ENCODE peak calls at places on chromosome 14, in five cellular contexts. C, H, Y, Z and B are unnamed samples. For H3K4me1, the result is how much of the 10 kb centered on the place peaks cover.

GRCh38 chr14:35403085-35403396 is 1.5 kb downstream of the NFKBIA start:
- DNase-seq in C (no peak), H (peak), Y (no peak), Z (peak), B (no peak)

GRCh38 chr14:33914676-33915516 is 36.0 kb downstream of the EGLN3 start:
- DNase-seq in C (no peak), H (no peak), Y (no peak), Z (no peak), B (peak)

GRCh38 chr14:96754845-96755184 is 42.4 kb upstream of the VRK1 start:
- DNase-seq in C (peak), H (peak), Y (no peak), Z (no peak), B (no peak)

GRCh38 chr14:70642313-70643235 is 858 bp downstream of the TTC9 start:
- DNase-seq in C (peak), H (no peak), Y (peak), Z (peak), B (no peak)

GRCh38 chr14:68695326-68695768 is 97.5 kb downstream of the ZFP36L1 start:
- DNase-seq in C (no peak), H (peak), Y (no peak), Z (no peak), B (no peak)

GRCh38 chr14:72545411-72546311 is 348.2 kb downstream of the DPF3 start:
- DNase-seq in C (no peak), H (no peak), Y (no peak), Z (no peak), B (no peak)

GRCh38 chr14:59427653-59428578 is 37.3 kb downstream of the GPR135 start:
- DNase-seq in C (no peak), H (peak), Y (no peak), Z (no peak), B (no peak)

GRCh38 chr14:57168138-57168695 is 100.5 kb downstream of the EXOC5 start:
- DNase-seq in C (no peak), H (no peak), Y (no peak), Z (no peak), B (no peak)

GRCh38 chr14:68865542-68865941 is 72.7 kb upstream of the ZFP36L1 start:
- DNase-seq in C (peak), H (no peak), Y (no peak), Z (no peak), B (no peak)

GRCh38 chr14:39350866-39351265 is 81.4 kb downstream of the FBXO33 start:
- DNase-seq in C (no peak), H (no peak), Y (no peak), Z (no peak), B (no peak)

GRCh38 chr14:73764881-73765280 is 50.7 kb upstream of the PNMA1 start:
- DNase-seq in C (no peak), H (peak), Y (no peak), Z (peak), B (peak)

GRCh38 chr14:93533864-93534263 is 103.1 kb downstream of the UNC79 start:
- DNase-seq in C (no peak), H (no peak), Y (no peak), Z (no peak), B (no peak)

GRCh38 chr14:105212541-105213305 is 31.6 kb upstream of the NUDT14 start:
- DNase-seq in C (no peak), H (no peak), Y (no peak), Z (no peak), B (no peak)

GRCh38 chr14:41418851-41419250 is 187.8 kb upstream of the LRFN5 start:
- DNase-seq in C (peak), H (no peak), Y (no peak), Z (no peak), B (no peak)

GRCh38 chr14:39492267-39492666 is 60.0 kb upstream of the FBXO33 start:
- DNase-seq in C (no peak), H (no peak), Y (no peak), Z (no peak), B (no peak)

GRCh38 chr14:52951730-52952481 is 1.1 kb upstream of the FERMT2 start:
- DNase-seq in C (peak), H (peak), Y (peak), Z (peak), B (peak)

GRCh38 chr14:22534547-22534946 is 54.5 kb downstream of the DAD1 start:
- DNase-seq in C (no peak), H (no peak), Y (no peak), Z (no peak), B (no peak)

GRCh38 chr14:22533739-22534359 is 55.2 kb downstream of the DAD1 start:
- DNase-seq in C (no peak), H (no peak), Y (no peak), Z (no peak), B (no peak)

GRCh38 chr14:22531451-22532344 is 57.3 kb downstream of the DAD1 start:
- DNase-seq in C (no peak), H (no peak), Y (no peak), Z (no peak), B (no peak)

GRCh38 chr14:22532345-22533056 is 56.5 kb downstream of the DAD1 start:
- DNase-seq in C (no peak), H (no peak), Y (no peak), Z (no peak), B (no peak)

GRCh38 chr14:22533057-22533704 is 55.8 kb downstream of the DAD1 start:
- DNase-seq in C (no peak), H (no peak), Y (no peak), Z (no peak), B (no peak)
- H3K4me1 ChIP-seq in C (under half), H (under half), Y (under half), Z (under half), B (under half)

DNA sequence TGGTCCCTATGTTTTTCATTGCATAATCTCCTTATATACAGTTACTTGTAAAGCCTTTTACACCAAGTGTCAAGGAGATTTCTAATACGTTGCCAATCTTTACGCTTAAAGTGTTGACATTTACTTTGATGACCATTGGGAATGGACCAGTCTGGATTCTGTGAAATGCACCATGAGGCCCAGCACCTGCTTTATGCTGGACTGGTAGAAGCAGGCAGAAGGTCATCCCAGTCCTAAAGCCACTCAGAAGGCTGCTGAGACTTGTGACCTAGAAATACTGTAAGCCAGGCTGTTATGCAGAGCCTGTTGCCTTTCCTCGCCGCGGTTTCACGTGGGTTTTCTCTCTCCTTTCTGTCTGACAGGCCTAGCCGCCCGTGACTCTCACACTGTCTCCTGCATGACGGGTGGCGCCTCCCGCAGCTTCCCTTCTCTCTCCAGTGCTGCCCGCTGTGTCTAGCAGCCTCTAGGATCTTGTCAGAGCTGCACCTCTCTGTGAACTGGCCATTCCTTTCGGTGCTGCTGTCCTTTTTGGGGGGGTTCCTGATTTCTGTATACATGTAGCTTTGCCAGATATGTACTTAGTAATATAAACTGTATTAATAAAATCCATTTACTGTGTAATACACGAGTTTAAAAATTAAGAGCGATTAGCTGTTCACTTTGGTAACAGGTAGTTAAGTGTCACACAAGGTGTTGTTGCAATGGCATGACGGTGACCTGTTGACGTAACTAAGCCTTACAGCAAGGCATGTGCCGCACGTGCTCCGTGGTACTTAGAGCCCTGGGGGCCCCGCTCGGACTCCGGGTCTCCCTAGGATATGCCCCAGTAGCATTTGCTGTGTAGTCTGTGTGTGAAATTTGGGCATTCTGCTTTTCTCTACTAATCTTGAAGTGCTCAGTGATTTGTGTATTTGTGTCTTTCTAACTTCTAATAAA is 29.7 kb downstream of the XRCC3 start:
- DNase-seq in C (no peak), H (no peak), Y (no peak), Z (no peak), B (no peak)
- TF ChIP-seq POLR2AphosphoS5 in C (no peak), H (no peak), Y (no peak), Z (no peak), B (no peak)

DNA sequence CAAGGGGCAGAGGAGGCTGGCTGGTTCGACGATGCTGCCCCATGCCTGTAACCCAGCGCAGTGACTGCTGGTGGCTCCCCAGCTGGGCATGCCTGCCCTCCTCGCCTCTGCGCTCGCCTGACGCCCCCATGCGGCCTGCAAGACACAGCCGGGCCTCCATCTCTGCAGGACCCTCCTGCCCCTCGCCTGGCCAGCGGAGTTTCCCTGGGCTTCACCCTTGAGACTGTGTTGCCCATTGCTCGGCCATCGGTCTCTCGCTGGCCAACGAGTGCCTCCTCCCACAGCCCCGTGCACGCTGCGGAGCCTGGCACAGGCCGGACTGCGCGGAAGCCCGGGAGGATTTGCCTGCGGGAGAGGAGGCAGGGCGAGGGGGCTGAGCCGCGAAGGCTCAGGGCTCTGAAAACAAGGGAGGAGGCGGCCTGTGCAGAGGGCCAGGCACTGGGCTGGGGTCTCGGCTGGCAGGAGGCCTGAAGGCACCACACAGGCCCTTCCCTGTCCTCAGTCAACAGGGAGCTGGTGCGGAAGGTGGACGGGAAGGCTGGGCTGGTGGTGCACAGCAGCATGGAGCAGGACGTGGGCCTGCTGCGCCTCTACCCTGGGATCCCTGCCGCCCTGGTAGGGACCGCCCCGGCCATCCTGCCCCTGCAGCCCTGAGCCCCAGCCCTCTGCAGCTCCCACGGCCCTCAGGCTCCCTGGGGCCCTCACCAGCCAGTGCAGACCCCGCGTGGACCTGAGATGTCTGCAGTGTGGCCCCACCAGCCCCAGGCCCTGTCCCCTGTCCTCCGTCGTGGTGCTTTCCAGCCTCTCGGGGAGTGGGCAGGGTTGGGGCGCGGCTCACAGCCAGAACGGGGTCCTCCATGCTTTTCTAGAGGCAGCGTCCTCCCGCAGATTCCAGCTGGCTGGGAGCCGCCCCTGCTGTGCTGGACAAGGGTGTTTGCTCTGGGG is 17.8 kb downstream of the ASPG start:
- DNase-seq in C (peak), H (no peak), Y (no peak), Z (peak), B (no peak)
- H3K4me1 ChIP-seq in C (under half), H (under half), Y (under half), Z (under half), B (half or more)

GRCh38 chr14:75619598-75619997 is 41.1 kb downstream of the ERG28 start:
- DNase-seq in C (no peak), H (no peak), Y (no peak), Z (no peak), B (no peak)

GRCh38 chr14:75610839-75611238 is 32.4 kb downstream of the FLVCR2 start:
- DNase-seq in C (no peak), H (no peak), Y (no peak), Z (no peak), B (no peak)

GRCh38 chr14:75614179-75614578 is 35.8 kb downstream of the FLVCR2 start:
- DNase-seq in C (no peak), H (no peak), Y (no peak), Z (no peak), B (no peak)

GRCh38 chr14:75612157-75612556 is 33.7 kb downstream of the FLVCR2 start:
- DNase-seq in C (no peak), H (no peak), Y (no peak), Z (no peak), B (no peak)

DNA sequence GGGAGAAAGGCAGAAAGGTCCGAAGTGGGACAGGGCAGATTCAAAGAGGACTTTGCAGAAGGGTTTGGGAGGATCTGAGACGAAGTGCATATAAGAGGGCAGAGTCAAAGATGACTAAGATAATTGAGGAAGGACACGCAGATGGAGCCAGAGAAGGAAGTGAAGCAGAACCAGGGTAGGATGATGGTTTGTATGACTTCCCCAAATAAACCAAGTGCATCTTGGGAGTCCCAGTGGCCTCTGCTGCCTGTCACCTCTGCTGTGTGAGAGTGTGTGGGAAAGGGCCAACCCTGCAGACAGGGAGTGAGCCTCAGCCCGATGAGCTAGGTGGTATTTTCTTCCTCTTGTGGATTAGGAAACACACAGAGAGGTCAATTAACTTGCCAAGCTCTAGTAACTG is 36.8 kb downstream of the FLVCR2 start:
- DNase-seq in C (no peak), H (no peak), Y (no peak), Z (no peak), B (no peak)
- TF ChIP-seq POLR2AphosphoS5 in C (no peak), H (no peak), Y (no peak), Z (no peak), B (no peak)

GRCh38 chr14:51424041-51424440 is 184.0 kb downstream of the TMX1 start:
- DNase-seq in C (no peak), H (no peak), Y (no peak), Z (no peak), B (no peak)

GRCh38 chr14:51424569-51425251 is 184.7 kb downstream of the TMX1 start:
- DNase-seq in C (peak), H (no peak), Y (no peak), Z (no peak), B (no peak)

GRCh38 chr14:51419685-51420084 is 179.6 kb downstream of the TMX1 start:
- DNase-seq in C (no peak), H (no peak), Y (no peak), Z (no peak), B (no peak)

DNA sequence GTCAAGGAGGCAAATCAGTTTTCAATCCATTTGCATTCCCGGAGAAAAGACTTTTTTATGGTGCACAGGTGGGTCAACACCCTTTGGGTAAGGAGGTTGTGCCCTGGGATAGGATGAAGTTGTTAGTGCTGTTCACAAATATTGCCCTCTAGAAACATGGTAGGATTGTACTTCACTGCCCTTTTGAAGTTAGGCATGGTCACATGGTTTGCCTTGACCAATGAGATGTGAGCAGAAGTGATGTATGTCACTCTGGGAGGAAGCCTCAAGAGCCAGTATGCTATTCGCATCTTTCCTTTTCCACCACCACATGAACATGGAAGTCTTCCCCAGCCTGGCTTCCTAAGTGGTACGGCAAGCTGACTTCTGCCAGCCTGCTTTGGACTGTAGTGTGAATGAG is 182.7 kb downstream of the TMX1 start:
- DNase-seq in C (no peak), H (no peak), Y (no peak), Z (no peak), B (no peak)
- H3K4me1 ChIP-seq in C (under half), H (under half), Y (under half), Z (under half), B (under half)

DNA sequence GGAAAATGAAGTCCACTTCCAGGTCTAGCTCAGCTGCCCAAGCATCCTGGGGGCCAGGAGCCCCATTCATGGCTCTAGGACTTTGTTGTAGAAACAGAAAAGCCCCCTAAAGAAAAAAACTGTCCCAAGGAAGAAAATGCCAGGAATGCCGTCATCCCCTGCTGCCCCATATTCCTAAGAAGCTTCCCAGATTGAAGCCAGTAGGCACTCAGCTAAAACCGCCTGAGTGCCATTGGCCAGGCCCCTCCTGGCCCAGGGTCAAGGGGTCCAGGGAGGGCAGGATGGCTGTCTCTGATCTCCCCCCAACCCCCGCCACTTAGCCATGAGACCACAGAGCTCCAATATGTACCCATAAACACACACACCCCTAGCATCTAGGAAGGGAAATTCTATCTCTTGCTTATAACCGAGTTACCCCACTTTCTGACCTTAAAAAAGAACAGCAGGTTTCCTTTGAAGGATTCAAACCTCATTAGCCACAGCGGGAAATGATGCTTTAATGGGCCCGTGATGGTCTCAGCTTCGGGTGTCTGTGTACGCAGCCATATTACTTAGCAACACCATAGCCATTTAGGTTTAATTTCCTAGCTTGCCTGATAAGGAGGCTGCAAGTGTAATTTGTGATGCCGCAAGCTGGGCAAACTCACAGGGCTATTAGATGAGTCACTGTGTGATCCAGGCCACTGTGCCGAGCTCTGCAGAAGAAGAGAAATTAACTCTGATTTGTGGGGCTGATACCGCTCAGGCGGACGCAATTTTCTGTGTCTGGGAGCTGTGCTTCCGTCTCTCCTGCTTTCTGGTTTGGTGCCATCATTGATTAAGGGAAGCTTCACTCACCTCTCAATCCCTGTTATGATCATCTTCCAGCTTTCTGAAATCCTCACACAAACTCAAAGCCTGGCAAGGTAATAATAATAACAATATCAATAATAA is 84.2 kb downstream of the GCH1 start:
- DNase-seq in C (no peak), H (no peak), Y (peak), Z (peak), B (no peak)
- TF ChIP-seq POLR2AphosphoS5 in C (no peak), H (no peak), Y (peak), Z (no peak), B (no peak)

DNA sequence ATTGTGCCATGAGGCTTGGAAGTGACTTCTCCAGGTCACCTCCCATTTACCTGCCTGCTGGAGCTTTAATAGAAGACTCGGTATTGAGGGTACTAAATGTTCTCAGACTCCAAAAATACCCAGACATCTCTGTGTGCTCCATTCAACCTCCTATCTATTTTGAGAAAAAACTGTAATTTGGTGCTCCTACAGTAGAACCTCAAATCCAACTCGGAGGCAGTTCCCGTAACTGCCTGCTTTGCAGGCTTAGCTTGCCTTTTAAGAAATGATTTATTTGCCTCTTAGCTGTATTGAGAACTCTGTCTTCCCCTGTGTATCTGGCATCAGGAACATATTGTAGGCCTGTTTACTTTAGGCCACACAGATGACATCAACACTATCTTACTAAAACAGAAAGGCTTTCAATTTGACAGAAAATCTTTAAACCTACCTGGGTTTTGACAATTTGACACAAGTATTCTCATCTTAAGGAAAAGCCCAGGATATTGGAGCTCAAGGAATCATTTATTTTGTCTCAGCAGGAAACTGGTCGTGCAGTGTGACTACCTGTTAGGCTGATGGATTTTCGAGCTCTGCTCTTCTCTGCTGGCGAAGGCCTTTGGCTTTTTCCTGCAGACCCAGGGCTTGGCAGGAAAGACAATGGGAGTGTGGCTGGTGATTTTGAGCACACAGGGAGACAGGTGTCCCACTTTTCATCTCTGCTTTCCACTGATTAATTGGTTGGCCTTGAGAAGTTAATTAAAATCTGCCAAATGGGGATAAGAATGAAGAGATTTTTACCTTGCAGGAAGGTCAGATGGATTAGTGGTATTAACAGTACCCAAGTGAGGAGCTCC is 314.8 kb downstream of the SNAPC1 start:
- DNase-seq in C (no peak), H (no peak), Y (no peak), Z (no peak), B (no peak)
- H3K4me1 ChIP-seq in C (under half), H (under half), Y (under half), Z (under half), B (under half)